ENCODE peak calls at places on chromosomes 2 and 18, in nine cellular contexts. G is fibroblast of lung, Y is HL-60, D is fibroblast of pulmonary artery, S is A673, L is left ventricle myocardium inferior, N is NB4, M is A549, C is fibroblast of villous mesenchyme. P is an unnamed sample.

GRCh38 chr2:97718051-97718882 is 4.9 kb downstream of the ZAP70 start:
- DNase-seq in G (no peak), Y (no peak), D (no peak), S (no peak), L (peak), N (peak), M (no peak), C (no peak), P (no peak)

GRCh38 chr2:121790276-121790956 is 35.0 kb downstream of the TSN start:
- DNase-seq in G (peak), Y (no peak), D (peak), S (no peak), L (no peak), N (no peak), M (peak), C (peak), P (peak)

GRCh38 chr2:15636972-15637785 is 45.5 kb downstream of the DDX1 start:
- DNase-seq in G (peak), Y (peak), D (peak), S (peak), L (peak), N (peak), M (peak), C (peak), P (peak)

GRCh38 chr2:168699834-168700417 is 102.5 kb upstream of the NOSTRIN start:
- DNase-seq in G (peak), Y (no peak), D (peak), S (peak), L (peak), N (no peak), M (no peak), C (peak), P (peak)

GRCh38 chr2:5740073-5740472 is 47.9 kb downstream of the SOX11 start:
- DNase-seq in G (no peak), Y (no peak), D (no peak), S (no peak), L (no peak), N (no peak), M (no peak), C (no peak), P (no peak)

GRCh38 chr2:230794472-230794871 is 70.3 kb upstream of the ITM2C start:
- DNase-seq in G (no peak), Y (no peak), D (peak), S (no peak), L (no peak), N (peak), M (no peak), C (peak), P (no peak)

GRCh38 chr2:219851801-219852481 is 224.5 kb downstream of the SLC4A3 start:
- DNase-seq in G (no peak), Y (no peak), D (peak), S (peak), L (peak), N (no peak), M (peak), C (peak), P (no peak)

GRCh38 chr2:149617476-149617875 is 29.9 kb upstream of the MMADHC start:
- DNase-seq in G (peak), Y (no peak), D (peak), S (no peak), L (no peak), N (no peak), M (no peak), C (no peak), P (peak)

GRCh38 chr2:98912957-98913915 is 22.8 kb downstream of the CRACDL start:
- DNase-seq in G (peak), Y (no peak), D (peak), S (no peak), L (no peak), N (no peak), M (no peak), C (no peak), P (no peak)

GRCh38 chr2:151159109-151159690 is 102.5 kb downstream of the RBM43 start:
- DNase-seq in G (peak), Y (no peak), D (no peak), S (no peak), L (no peak), N (no peak), M (no peak), C (no peak), P (peak)

GRCh38 chr18:74226156-74226555 is 65.6 kb downstream of the CYB5A start:
- DNase-seq in G (no peak), Y (no peak), D (no peak), S (no peak), L (no peak), N (no peak), M (no peak), C (no peak), P (peak)

GRCh38 chr2:120109186-120110061 is 96.5 kb downstream of the EPB41L5 start:
- DNase-seq in G (peak), Y (peak), D (peak), S (peak), L (no peak), N (peak), M (peak), C (peak), P (peak)

GRCh38 chr2:78201064-78201575 is 678.9 kb upstream of the LRRTM4 start:
- DNase-seq in G (no peak), Y (no peak), D (no peak), S (no peak), L (no peak), N (no peak), M (no peak), C (no peak), P (no peak)

GRCh38 chr2:163610817-163611556 is 124.8 kb downstream of the FIGN start:
- DNase-seq in G (no peak), Y (no peak), D (no peak), S (peak), L (no peak), N (peak), M (peak), C (no peak), P (no peak)
- TF ChIP-seq CTCF in G (no peak), Y (peak), D (no peak), S (peak), L (peak), N (peak), M (no peak), C (peak), P (peak)

DNA sequence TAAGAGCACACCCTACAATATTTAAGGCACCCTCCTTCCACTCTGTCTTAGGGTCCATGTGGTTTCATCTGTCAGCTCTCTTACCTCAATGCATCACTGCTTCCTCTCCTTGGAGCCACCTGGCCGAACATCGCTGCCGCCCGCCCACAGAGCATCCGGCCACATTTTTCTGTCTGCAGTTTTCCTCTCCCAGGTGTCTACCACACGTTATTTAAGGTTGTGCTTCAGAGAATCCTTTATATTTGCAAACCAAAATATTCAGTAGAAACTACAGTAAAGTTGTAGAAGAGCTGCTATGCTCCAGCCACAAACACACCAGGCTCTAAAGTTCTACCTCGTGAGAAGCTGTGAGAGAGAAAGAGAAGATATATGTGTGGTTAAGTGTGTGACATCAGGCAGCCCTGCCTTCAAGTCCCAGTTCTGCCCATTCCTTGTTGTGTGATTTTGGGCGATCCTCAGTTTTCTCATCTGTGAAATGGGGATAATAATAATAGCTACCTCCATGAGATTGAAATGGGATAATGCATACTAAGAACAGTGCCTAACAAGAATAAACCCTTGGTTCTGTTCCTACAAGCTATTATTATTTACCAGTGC is 4.9 kb upstream of the STK17B start:
- DNase-seq in G (no peak), Y (no peak), D (no peak), S (no peak), L (no peak), N (no peak), M (no peak), C (no peak), P (no peak)
- H3K4me3 ChIP-seq in G (no peak), Y (no peak), D (no peak), S (no peak), L (no peak), N (no peak), M (no peak), C (no peak), P (no peak)

GRCh38 chr18:10436160-10436559 is 18.3 kb upstream of the APCDD1 start:
- DNase-seq in G (no peak), Y (no peak), D (no peak), S (no peak), L (no peak), N (no peak), M (no peak), C (no peak), P (no peak)

GRCh38 chr18:10441472-10441871 is 13.0 kb upstream of the APCDD1 start:
- DNase-seq in G (no peak), Y (no peak), D (no peak), S (peak), L (no peak), N (no peak), M (no peak), C (no peak), P (no peak)

GRCh38 chr18:10439898-10440297 is 14.5 kb upstream of the APCDD1 start:
- DNase-seq in G (no peak), Y (no peak), D (no peak), S (no peak), L (no peak), N (no peak), M (no peak), C (no peak), P (no peak)

GRCh38 chr18:10440874-10441273 is 13.6 kb upstream of the APCDD1 start:
- DNase-seq in G (no peak), Y (no peak), D (no peak), S (peak), L (no peak), N (peak), M (no peak), C (no peak), P (no peak)

DNA sequence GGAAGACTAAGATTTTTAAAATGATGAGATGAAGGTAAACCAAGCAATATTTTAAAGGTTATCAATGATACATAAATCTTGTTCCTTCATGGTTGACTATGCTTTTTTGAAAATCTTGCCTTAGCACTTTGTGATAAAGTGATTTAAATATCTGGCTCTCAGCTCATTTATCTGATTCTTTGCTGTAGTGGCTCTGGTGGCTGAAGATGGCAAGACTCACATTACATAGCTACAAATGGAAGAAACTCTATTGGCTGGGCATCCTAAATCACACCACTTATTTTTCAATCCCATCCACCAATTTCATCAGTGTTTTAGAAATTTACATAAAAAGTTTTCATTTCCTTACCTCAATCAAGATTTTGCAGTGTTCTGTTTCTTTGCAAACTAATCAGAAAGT is 16.6 kb upstream of the APCDD1 start:
- DNase-seq in G (no peak), Y (no peak), D (no peak), S (no peak), L (no peak), N (peak), M (peak), C (no peak), P (no peak)
- TF ChIP-seq CTCF in G (no peak), Y (no peak), D (no peak), S (no peak), L (no peak), N (peak), M (peak), C (peak), P (no peak)

GRCh38 chr18:55420665-55420964 is 167.4 kb downstream of the TCF4 start:
- DNase-seq in G (no peak), Y (no peak), D (no peak), S (no peak), L (no peak), N (peak), M (no peak), C (no peak), P (no peak)

GRCh38 chr18:55421612-55422381 is 166.2 kb downstream of the TCF4 start:
- DNase-seq in G (peak), Y (no peak), D (peak), S (peak), L (no peak), N (no peak), M (no peak), C (peak), P (no peak)

GRCh38 chr18:55420977-55421611 is 166.9 kb downstream of the TCF4 start:
- DNase-seq in G (peak), Y (no peak), D (no peak), S (no peak), L (no peak), N (no peak), M (no peak), C (no peak), P (no peak)

GRCh38 chr18:55419939-55420664 is 167.9 kb downstream of the TCF4 start:
- DNase-seq in G (peak), Y (no peak), D (no peak), S (no peak), L (no peak), N (no peak), M (no peak), C (peak), P (no peak)

GRCh38 chr18:55422456-55423185 is 165.4 kb downstream of the TCF4 start:
- DNase-seq in G (peak), Y (no peak), D (peak), S (peak), L (peak), N (no peak), M (no peak), C (peak), P (no peak)
- H3K4me3 ChIP-seq in G (peak), Y (no peak), D (peak), S (peak), L (peak), N (no peak), M (no peak), C (peak), P (no peak)

DNA sequence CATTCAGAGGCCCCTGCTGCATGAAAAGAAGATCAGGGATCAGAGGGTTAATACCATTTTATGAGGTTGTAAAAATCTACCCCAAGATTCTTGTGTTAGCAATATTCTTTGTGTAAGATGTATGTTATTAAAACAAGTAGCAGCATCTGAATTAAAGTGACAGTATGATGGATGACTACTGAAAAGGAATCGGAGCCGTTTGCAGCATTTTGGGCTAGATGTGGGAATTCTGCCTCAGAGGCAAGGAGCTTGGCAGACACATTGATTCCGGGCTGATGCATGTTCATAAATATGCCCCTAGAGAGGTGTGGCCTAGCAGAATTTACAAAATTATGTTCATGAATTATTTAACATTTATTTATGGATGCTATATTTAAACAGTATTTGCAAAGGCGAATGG is 389.0 kb upstream of the ETAA1 start:
- DNase-seq in G (no peak), Y (no peak), D (no peak), S (no peak), L (no peak), N (no peak), M (no peak), C (no peak), P (no peak)
- TF ChIP-seq CTCF in G (no peak), Y (no peak), D (no peak), S (no peak), L (no peak), N (no peak), M (no peak), C (no peak), P (no peak)

GRCh38 chr18:73110307-73110706 is 242.5 kb upstream of the NETO1 start:
- DNase-seq in G (no peak), Y (no peak), D (no peak), S (no peak), L (no peak), N (no peak), M (no peak), C (no peak), P (no peak)
- H3K4me3 ChIP-seq in G (no peak), Y (no peak), D (no peak), S (no peak), L (no peak), N (no peak), M (no peak), C (no peak), P (no peak)

P was measured in choroid plexus epithelial cell.